ENCODE peak calls at places on chromosomes 3 and 15, in six cellular contexts. Q is WTC11, X is sigmoid colon, N is mucosa of descending colon, I is GM04504, H is GOT3. S is an unnamed sample.

GRCh38 chr3:58244186-58244585 is 6.6 kb downstream of the ABHD6 start:
- DNase-seq in Q (no peak), X (no peak), N (no peak), I (no peak), H (no peak), S (no peak)

GRCh38 chr3:113214917-113215595 is 3.7 kb downstream of the BOC start:
- DNase-seq in Q (no peak), X (no peak), N (no peak), I (peak; percentile 64), H (no peak), S (no peak)

GRCh38 chr3:14550651-14551611 is 10.8 kb upstream of the GRIP2 start:
- DNase-seq in Q (no peak), X (no peak), N (peak; percentile 25), I (no peak), H (no peak), S (no peak)

GRCh38 chr3:14989943-14990753 is 42.8 kb downstream of the NR2C2 start:
- DNase-seq in Q (peak; percentile 22), X (no peak), N (no peak), I (no peak), H (no peak), S (no peak)

GRCh38 chr3:52444860-52445793 is at the start of gene SEMA3G:
- DNase-seq in Q (peak; percentile 83), X (peak; percentile 81), N (peak; percentile 83), I (peak; percentile 13), H (peak; percentile 20), S (no peak)

GRCh38 chr3:69602112-69602511 is 137.2 kb upstream of the MITF start:
- DNase-seq in Q (no peak), X (no peak), N (no peak), I (no peak), H (no peak), S (no peak)

GRCh38 chr3:42683875-42684593 is 1.3 kb upstream of the KLHL40 start:
- DNase-seq in Q (no peak), X (peak; percentile 86), N (peak; percentile 56), I (peak; percentile 89), H (peak; percentile 28), S (no peak)

GRCh38 chr15:62110000-62110851 is 43.4 kb downstream of the C2CD4A start:
- DNase-seq in Q (no peak), X (no peak), N (no peak), I (peak; percentile 46), H (no peak), S (peak; percentile 83)

GRCh38 chr15:82132116-82132515 is 86.3 kb upstream of the MEX3B start:
- DNase-seq in Q (no peak), X (no peak), N (no peak), I (no peak), H (no peak), S (no peak)

GRCh38 chr3:169913270-169913780 is 2.0 kb downstream of the SAMD7 start:
- DNase-seq in Q (no peak), X (no peak), N (no peak), I (no peak), H (no peak), S (no peak)

GRCh38 chr3:38004415-38005075 is 14.0 kb downstream of the VILL start:
- DNase-seq in Q (peak; percentile 72), X (peak; percentile 82), N (peak; percentile 86), I (no peak), H (peak; percentile 16), S (no peak)

GRCh38 chr3:36864180-36865053 is 80.4 kb downstream of the TRANK1 start:
- DNase-seq in Q (no peak), X (no peak), N (no peak), I (no peak), H (no peak), S (no peak)

GRCh38 chr3:56125358-56126005 is 342.8 kb downstream of the ERC2 start:
- DNase-seq in Q (no peak), X (peak; percentile 75), N (no peak), I (peak; percentile 51), H (no peak), S (no peak)

GRCh38 chr15:58492661-58493397 is 61.0 kb downstream of the LIPC start:
- DNase-seq in Q (no peak), X (no peak), N (no peak), I (no peak), H (no peak), S (peak; percentile 41)

GRCh38 chr15:72591361-72591760 is 63.1 kb upstream of the GOLGA6B start:
- DNase-seq in Q (no peak), X (no peak), N (no peak), I (peak; percentile 5), H (no peak), S (no peak)

GRCh38 chr15:65184305-65184943 is 718 bp downstream of the CLPX start:
- DNase-seq in Q (peak; percentile 66), X (peak; percentile 86), N (peak; percentile 81), I (no peak), H (peak; percentile 15), S (peak; percentile 26)

GRCh38 chr3:5442106-5442785 is 254.7 kb downstream of the EDEM1 start:
- DNase-seq in Q (no peak), X (no peak), N (no peak), I (no peak), H (no peak), S (no peak)

GRCh38 chr3:153144779-153145178 is 17.2 kb upstream of the RAP2B start:
- DNase-seq in Q (no peak), X (no peak), N (no peak), I (no peak), H (no peak), S (no peak)

GRCh38 chr3:52507359-52507758 is 12.2 kb downstream of the STAB1 start:
- DNase-seq in Q (no peak), X (no peak), N (no peak), I (no peak), H (no peak), S (no peak)

GRCh38 chr15:50066202-50066601 is 52.8 kb downstream of the ATP8B4 start:
- DNase-seq in Q (no peak), X (no peak), N (no peak), I (no peak), H (no peak), S (no peak)

GRCh38 chr3:48528043-48528442 is 24.1 kb upstream of the SHISA5 start:
- DNase-seq in Q (no peak), X (no peak), N (no peak), I (no peak), H (no peak), S (no peak)

GRCh38 chr3:107452436-107452835 is 70.3 kb upstream of the BBX start:
- DNase-seq in Q (no peak), X (no peak), N (no peak), I (no peak), H (no peak), S (no peak)

GRCh38 chr3:171469376-171469775 is 9.2 kb upstream of the TNIK start:
- DNase-seq in Q (no peak), X (no peak), N (no peak), I (no peak), H (no peak), S (no peak)

GRCh38 chr15:92808611-92809063 is 91.5 kb upstream of the CHD2 start:
- DNase-seq in Q (no peak), X (peak; percentile 82), N (peak; percentile 78), I (no peak), H (no peak), S (peak; percentile 64)

GRCh38 chr3:43413676-43414368 is 127.5 kb downstream of the SNRK start:
- DNase-seq in Q (no peak), X (no peak), N (no peak), I (no peak), H (no peak), S (no peak)

GRCh38 chr3:29695905-29696238 is 415.0 kb downstream of the RBMS3 start:
- DNase-seq in Q (no peak), X (no peak), N (no peak), I (no peak), H (no peak), S (no peak)

GRCh38 chr3:148066787-148067186 is 630.9 kb upstream of the AGTR1 start:
- DNase-seq in Q (no peak), X (no peak), N (no peak), I (no peak), H (no peak), S (no peak)

GRCh38 chr3:73475175-73475574 is 149.6 kb downstream of the PDZRN3 start:
- DNase-seq in Q (no peak), X (no peak), N (no peak), I (no peak), H (no peak), S (no peak)

GRCh38 chr3:141797819-141798405 is 34.7 kb downstream of the GRK7 start:
- DNase-seq in Q (no peak), X (no peak), N (no peak), I (no peak), H (no peak), S (no peak)

GRCh38 chr15:60002528-60003218 is 1.4 kb upstream of the FOXB1 start:
- DNase-seq in Q (no peak), X (no peak), N (no peak), I (no peak), H (no peak), S (no peak)

GRCh38 chr3:14991818-14992612 is 44.6 kb downstream of the NR2C2 start:
- DNase-seq in Q (no peak), X (no peak), N (no peak), I (no peak), H (no peak), S (no peak)

GRCh38 chr15:52011711-52012144 is 7.3 kb upstream of the MAPK6 start:
- DNase-seq in Q (no peak), X (no peak), N (no peak), I (no peak), H (no peak), S (no peak)

GRCh38 chr15:76161153-76162049 is 101.6 kb downstream of the TMEM266 start:
- DNase-seq in Q (no peak), X (no peak), N (no peak), I (no peak), H (no peak), S (peak; percentile 56)

GRCh38 chr15:70251246-70251990 is 153.7 kb upstream of the TLE3 start:
- DNase-seq in Q (no peak), X (peak; percentile 60), N (no peak), I (no peak), H (no peak), S (no peak)